ENCODE peak calls at places on chromosomes 13 and 19, in four cellular contexts. One of them, this sample, is unnamed.

GRCh38 chr13:95608640-95609280 is 35.7 kb downstream of the DZIP1 start:
- DNase-seq in K562: no peak
- DNase-seq in GM12878: no peak
- DNase-seq in HepG2: no peak
- DNase-seq in this sample: no peak

GRCh38 chr19:42121666-42122069 is 10.6 kb downstream of the POU2F2 start:
- DNase-seq in K562: no peak
- DNase-seq in HepG2: no peak
- DNase-seq in GM12878: peak; percentile 52
- DNase-seq in this sample: no peak

GRCh38 chr19:7658219-7658686 is 10.6 kb upstream of the RETN start:
- DNase-seq in GM12878: peak; percentile 79
- DNase-seq in HepG2: no peak
- DNase-seq in K562: no peak
- DNase-seq in this sample: no peak

GRCh38 chr13:112333756-112334543 is 42.2 kb upstream of the SPACA7 start:
- DNase-seq in HepG2: no peak
- DNase-seq in GM12878: no peak
- DNase-seq in K562: peak; percentile 18
- DNase-seq in this sample: no peak

GRCh38 chr19:33311326-33311682 is 9.0 kb upstream of the CEBPA start:
- DNase-seq in HepG2: no peak
- DNase-seq in GM12878: no peak
- DNase-seq in K562: no peak
- DNase-seq in this sample: no peak

GRCh38 chr19:1447565-1447903 is 2.4 kb upstream of the APC2 start:
- DNase-seq in HepG2: no peak
- DNase-seq in GM12878: no peak
- DNase-seq in K562: no peak
- DNase-seq in this sample: no peak

GRCh38 chr19:16136185-16137067 is 7.1 kb upstream of the HSH2D start:
- DNase-seq in K562: no peak
- DNase-seq in GM12878: no peak
- DNase-seq in HepG2: no peak
- DNase-seq in this sample: no peak

GRCh38 chr13:70107498-70108271 is at the start of gene ATXN8OS:
- DNase-seq in HepG2: no peak
- DNase-seq in K562: no peak
- DNase-seq in GM12878: no peak
- DNase-seq in this sample: no peak

GRCh38 chr13:113187905-113188595 is 20.4 kb downstream of the PCID2 start:
- DNase-seq in K562: no peak
- DNase-seq in HepG2: no peak
- DNase-seq in GM12878: no peak
- DNase-seq in this sample: no peak

GRCh38 chr13:23778879-23779278 is 110.3 kb downstream of the MIPEP start:
- DNase-seq in GM12878: no peak
- DNase-seq in K562: no peak
- DNase-seq in HepG2: peak; percentile 87
- DNase-seq in this sample: no peak

GRCh38 chr19:14786421-14786851 is 8.1 kb upstream of the ADGRE2 start:
- DNase-seq in HepG2: no peak
- DNase-seq in GM12878: no peak
- DNase-seq in K562: peak; percentile 72
- DNase-seq in this sample: peak; percentile 73

GRCh38 chr13:26719356-26719945 is 41.1 kb downstream of the GPR12 start:
- DNase-seq in HepG2: no peak
- DNase-seq in K562: peak; percentile 7
- DNase-seq in GM12878: no peak
- DNase-seq in this sample: peak; percentile 20

GRCh38 chr13:75636339-75637095 is 387 bp downstream of the LMO7 start:
- DNase-seq in HepG2: peak; percentile 18
- DNase-seq in GM12878: no peak
- DNase-seq in K562: peak; percentile 17
- DNase-seq in this sample: no peak

GRCh38 chr19:50506700-50507099 is 4.3 kb downstream of the JOSD2 start:
- DNase-seq in K562: no peak
- DNase-seq in HepG2: no peak
- DNase-seq in GM12878: no peak
- DNase-seq in this sample: no peak

GRCh38 chr19:19345970-19346369 is 25.3 kb downstream of the MAU2 start:
- DNase-seq in HepG2: no peak
- DNase-seq in K562: no peak
- DNase-seq in GM12878: no peak
- DNase-seq in this sample: no peak

GRCh38 chr19:10334340-10335148 is 1.2 kb upstream of the RAVER1 start:
- DNase-seq in K562: peak; percentile 91
- DNase-seq in HepG2: peak; percentile 93
- DNase-seq in GM12878: no peak
- DNase-seq in this sample: peak; percentile 88

GRCh38 chr19:13938361-13939027 is at the start of gene PODNL1:
- DNase-seq in HepG2: no peak
- DNase-seq in K562: no peak
- DNase-seq in GM12878: no peak
- DNase-seq in this sample: no peak

GRCh38 chr19:45423033-45423588 is 606 bp downstream of the ERCC1 start:
- DNase-seq in HepG2: no peak
- DNase-seq in GM12878: no peak
- DNase-seq in K562: no peak
- DNase-seq in this sample: no peak

GRCh38 chr13:37349916-37350315 is 244.5 kb upstream of the CSNK1A1L start:
- DNase-seq in GM12878: no peak
- DNase-seq in HepG2: no peak
- DNase-seq in K562: no peak
- DNase-seq in this sample: no peak

GRCh38 chr19:5890099-5890498 is 13.5 kb downstream of the NDUFA11 start:
- DNase-seq in HepG2: no peak
- DNase-seq in K562: no peak
- DNase-seq in GM12878: no peak
- DNase-seq in this sample: no peak

GRCh38 chr13:98664047-98664446 is 87.1 kb upstream of the STK24 start:
- DNase-seq in HepG2: no peak
- DNase-seq in GM12878: no peak
- DNase-seq in K562: no peak
- DNase-seq in this sample: no peak

GRCh38 chr19:44807162-44807561 is 1.7 kb upstream of the BCAM start:
- DNase-seq in HepG2: peak; percentile 90
- DNase-seq in K562: no peak
- DNase-seq in GM12878: no peak
- DNase-seq in this sample: no peak

GRCh38 chr19:37220383-37220782 is 2.4 kb downstream of the ZNF383 start:
- DNase-seq in K562: no peak
- DNase-seq in HepG2: no peak
- DNase-seq in GM12878: no peak
- DNase-seq in this sample: no peak

GRCh38 chr19:37217855-37218591 is at the start of gene ZNF383:
- DNase-seq in GM12878: peak; percentile 81
- DNase-seq in HepG2: peak; percentile 92
- DNase-seq in K562: peak; percentile 86
- DNase-seq in this sample: peak; percentile 82

GRCh38 chr19:37221136-37221535 is 3.1 kb downstream of the ZNF383 start:
- DNase-seq in K562: no peak
- DNase-seq in HepG2: no peak
- DNase-seq in GM12878: no peak
- DNase-seq in this sample: no peak

GRCh38 chr19:37217533-37217854 is 520 bp upstream of the ZNF383 start:
- DNase-seq in K562: peak; percentile 80
- DNase-seq in GM12878: no peak
- DNase-seq in HepG2: no peak
- DNase-seq in this sample: peak; percentile 79

DNA sequence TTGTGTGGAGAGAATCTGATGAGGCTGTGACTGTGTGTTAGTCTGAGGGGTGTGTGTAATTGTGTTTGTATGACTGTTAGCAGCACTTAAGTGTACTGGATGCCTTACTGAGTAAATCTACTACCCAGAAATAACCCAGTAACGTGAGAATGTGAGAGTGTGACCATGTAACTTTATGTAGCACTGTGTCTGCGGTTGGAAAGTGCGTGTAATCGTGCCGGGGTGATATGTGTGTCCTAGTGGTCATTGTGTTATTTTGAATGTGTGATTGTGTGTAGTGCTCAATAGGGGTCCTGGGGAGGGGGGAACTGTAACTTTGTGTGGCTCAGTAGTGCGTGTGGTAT is 550 bp downstream of the ZNF383 start:
- DNase-seq in HepG2: no peak
- DNase-seq in GM12878: peak; percentile 5
- DNase-seq in K562: no peak
- DNase-seq in this sample: no peak
- TF ChIP-seq TARDBP in HepG2: no peak
- TF ChIP-seq TARDBP in GM12878: no peak
- TF ChIP-seq TARDBP in K562: no peak
- TF ChIP-seq TARDBP in this sample: no peak

GRCh38 chr13:48723168-48723567 is 69.4 kb downstream of the CYSLTR2 start:
- DNase-seq in HepG2: no peak
- DNase-seq in GM12878: no peak
- DNase-seq in K562: no peak
- DNase-seq in this sample: no peak
- TF ChIP-seq BHLHE40 in HepG2: no peak
- TF ChIP-seq BHLHE40 in GM12878: no peak
- TF ChIP-seq BHLHE40 in K562: no peak
- TF ChIP-seq BHLHE40 in this sample: no peak

GRCh38 chr19:17296278-17296677 is 6.9 kb downstream of the ABHD8 start:
- DNase-seq in HepG2: no peak
- DNase-seq in K562: no peak
- DNase-seq in GM12878: no peak
- DNase-seq in this sample: no peak
- TF ChIP-seq TARDBP in HepG2: no peak
- TF ChIP-seq TARDBP in K562: no peak
- TF ChIP-seq TARDBP in GM12878: no peak
- TF ChIP-seq TARDBP in this sample: no peak

GRCh38 chr19:4372630-4373367 is 27.5 kb downstream of the SH3GL1 start:
- DNase-seq in K562: no peak
- DNase-seq in GM12878: no peak
- DNase-seq in HepG2: no peak
- DNase-seq in this sample: no peak
- TF ChIP-seq BHLHE40 in K562: no peak
- TF ChIP-seq BHLHE40 in GM12878: no peak
- TF ChIP-seq BHLHE40 in HepG2: no peak
- TF ChIP-seq BHLHE40 in this sample: no peak

DNA sequence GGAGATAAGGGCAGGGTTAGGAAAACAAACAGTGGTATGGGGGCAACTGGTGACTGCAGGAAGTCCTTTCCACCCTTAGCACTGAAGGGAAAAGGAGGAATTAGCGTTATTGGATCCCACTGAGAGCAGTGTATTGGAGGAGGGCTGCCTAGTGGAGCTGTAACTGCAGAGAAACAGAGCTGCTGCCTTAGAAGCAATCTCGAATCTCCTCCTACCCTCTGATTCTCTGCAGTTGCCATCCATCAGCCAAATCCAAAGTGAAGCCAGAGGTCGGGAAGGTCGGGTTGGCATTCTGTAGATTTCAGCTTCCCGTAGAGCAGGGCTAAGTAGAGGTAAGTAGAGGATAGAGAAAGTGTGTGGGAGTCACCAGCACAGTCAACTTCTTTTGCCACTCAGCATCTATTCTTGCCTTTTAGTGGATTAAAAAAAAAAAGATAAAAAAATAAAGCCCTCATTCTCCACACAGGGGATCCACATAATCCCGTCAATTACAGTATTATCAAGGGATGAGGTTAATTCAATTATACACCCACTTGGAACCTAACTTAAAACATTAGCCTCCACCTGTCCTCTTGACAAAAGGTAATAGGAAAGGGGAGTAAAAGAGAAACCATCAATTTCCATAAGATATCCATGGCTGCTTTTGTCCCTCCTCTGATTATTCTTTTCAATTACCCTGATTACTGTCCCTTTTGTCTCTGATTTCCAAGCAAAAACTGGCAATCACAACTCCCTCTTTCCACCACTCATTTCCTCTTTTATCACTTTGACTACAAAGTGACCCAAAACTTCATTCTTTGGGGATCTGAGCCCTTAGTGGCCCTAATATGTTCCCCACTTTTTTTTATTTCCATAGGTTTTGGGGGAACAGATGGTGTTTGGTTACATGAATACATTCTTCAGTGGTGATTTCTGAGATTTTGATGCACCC is 234.7 kb downstream of the RBM26 start:
- DNase-seq in K562: no peak
- DNase-seq in GM12878: no peak
- DNase-seq in HepG2: no peak
- DNase-seq in this sample: no peak
- TF ChIP-seq TARDBP in K562: no peak
- TF ChIP-seq TARDBP in GM12878: no peak
- TF ChIP-seq TARDBP in HepG2: no peak
- TF ChIP-seq TARDBP in this sample: no peak

GRCh38 chr19:17942181-17942580 is 9.4 kb downstream of the CCDC124 start:
- DNase-seq in GM12878: no peak
- DNase-seq in K562: no peak
- DNase-seq in HepG2: no peak
- DNase-seq in this sample: no peak

GRCh38 chr19:17943284-17944221 is 10.7 kb downstream of the CCDC124 start:
- DNase-seq in GM12878: no peak
- DNase-seq in K562: peak; percentile 88
- DNase-seq in HepG2: no peak
- DNase-seq in this sample: no peak

GRCh38 chr19:17942582-17943283 is 9.9 kb downstream of the CCDC124 start:
- DNase-seq in GM12878: no peak
- DNase-seq in K562: peak; percentile 86
- DNase-seq in HepG2: no peak
- DNase-seq in this sample: no peak

GRCh38 chr19:17946965-17947784 is 14.4 kb downstream of the CCDC124 start:
- DNase-seq in HepG2: peak; percentile 13
- DNase-seq in K562: no peak
- DNase-seq in GM12878: no peak
- DNase-seq in this sample: no peak

DNA sequence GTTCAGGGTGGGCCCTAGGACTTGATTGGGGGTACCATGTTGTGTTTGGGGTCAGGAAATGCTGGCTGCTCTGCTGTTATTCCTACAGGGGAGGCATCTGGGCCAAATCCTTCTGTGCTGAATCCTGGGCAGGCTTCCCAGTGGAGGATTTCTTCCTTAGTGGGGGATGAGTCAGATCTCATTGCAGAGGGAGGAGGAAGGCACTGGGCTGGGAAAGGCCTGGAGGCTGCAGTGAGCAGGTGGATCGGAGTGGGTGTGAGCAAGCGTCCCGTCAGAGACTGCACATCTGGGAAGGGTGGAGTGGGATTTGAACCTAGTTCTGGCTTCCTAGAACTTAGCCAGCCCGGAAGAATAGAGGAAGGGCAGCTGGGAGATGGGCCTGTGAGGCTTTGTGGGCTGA is 11.5 kb downstream of the CCDC124 start:
- DNase-seq in HepG2: no peak
- DNase-seq in GM12878: no peak
- DNase-seq in K562: no peak
- DNase-seq in this sample: no peak
- TF ChIP-seq BHLHE40 in HepG2: no peak
- TF ChIP-seq BHLHE40 in GM12878: no peak
- TF ChIP-seq BHLHE40 in K562: no peak
- TF ChIP-seq BHLHE40 in this sample: no peak

This sample was measured in HEK293T.